ENCODE peak calls at places on chromosomes 11 and 22, in six cellular contexts. E, B, Y, G, V and S are unnamed samples.

GRCh38 chr11:119845756-119846155 is 116.8 kb upstream of the NECTIN1 start:
- DNase-seq in E (no peak), B (no peak), Y (no peak), G (no peak), V (no peak), S (peak; percentile 38)

GRCh38 chr22:23117890-23118646 is 23.7 kb downstream of the RSPH14 start:
- DNase-seq in E (no peak), B (no peak), Y (no peak), G (no peak), V (no peak), S (no peak)

GRCh38 chr11:9747816-9748215 is 83.9 kb downstream of the SWAP70 start:
- DNase-seq in E (no peak), B (no peak), Y (no peak), G (no peak), V (no peak), S (no peak)

GRCh38 chr22:23182289-23183106 is 2.2 kb downstream of the BCR start:
- DNase-seq in E (no peak), B (no peak), Y (peak; percentile 19), G (no peak), V (peak; percentile 37), S (peak; percentile 17)

GRCh38 chr11:28743101-28743550 is 634.9 kb downstream of the METTL15 start:
- DNase-seq in E (no peak), B (no peak), Y (peak; percentile 69), G (no peak), V (peak; percentile 27), S (no peak)

GRCh38 chr11:106420048-106420665 is 342.7 kb downstream of the AASDHPPT start:
- DNase-seq in E (no peak), B (no peak), Y (no peak), G (no peak), V (no peak), S (peak; percentile 88)

GRCh38 chr11:18394928-18395734 is 768 bp downstream of the LDHA start:
- DNase-seq in E (peak; percentile 34), B (peak; percentile 54), Y (peak; percentile 3), G (peak; percentile 17), V (peak; percentile 34), S (no peak)

GRCh38 chr11:3220101-3220500 is 1.5 kb upstream of the MRGPRG start:
- DNase-seq in E (peak; percentile 26), B (no peak), Y (no peak), G (no peak), V (no peak), S (no peak)

GRCh38 chr11:125228425-125228824 is 63.9 kb downstream of the PKNOX2 start:
- DNase-seq in E (no peak), B (no peak), Y (no peak), G (no peak), V (no peak), S (no peak)

GRCh38 chr11:11463397-11463796 is 110.3 kb upstream of the CSNK2A3 start:
- DNase-seq in E (no peak), B (no peak), Y (no peak), G (no peak), V (peak; percentile 73), S (no peak)

GRCh38 chr11:61820174-61820573 is 3.4 kb upstream of the FADS1 start:
- DNase-seq in E (no peak), B (no peak), Y (peak; percentile 65), G (no peak), V (peak; percentile 50), S (no peak)

GRCh38 chr11:120746836-120747609 is 235.5 kb downstream of the GRIK4 start:
- DNase-seq in E (no peak), B (no peak), Y (no peak), G (no peak), V (no peak), S (no peak)

GRCh38 chr11:77065878-77066228 is 918 bp upstream of the CAPN5 start:
- DNase-seq in E (peak; percentile 43), B (no peak), Y (peak; percentile 59), G (peak; percentile 17), V (peak; percentile 80), S (no peak)

GRCh38 chr22:39522567-39523300 is 2.4 kb downstream of the ATF4 start:
- DNase-seq in E (no peak), B (no peak), Y (peak; percentile 66), G (no peak), V (peak; percentile 57), S (peak; percentile 49)

GRCh38 chr11:933002-933820 is 7.5 kb downstream of the AP2A2 start:
- DNase-seq in E (no peak), B (no peak), Y (no peak), G (no peak), V (no peak), S (no peak)

GRCh38 chr11:65181569-65182257 is at the start of gene CAPN1:
- DNase-seq in E (peak; percentile 85), B (peak; percentile 89), Y (peak; percentile 89), G (peak; percentile 41), V (peak; percentile 89), S (peak; percentile 72)

GRCh38 chr11:23865341-23865975 is 631.4 kb upstream of the LUZP2 start:
- DNase-seq in E (no peak), B (no peak), Y (peak; percentile 23), G (no peak), V (no peak), S (peak; percentile 90)

GRCh38 chr11:61639816-61640443 is 40.3 kb upstream of the DAGLA start:
- DNase-seq in E (no peak), B (no peak), Y (peak; percentile 31), G (no peak), V (peak; percentile 63), S (no peak)

GRCh38 chr11:109619498-109619897 is 197.5 kb downstream of the C11orf87 start:
- DNase-seq in E (no peak), B (no peak), Y (no peak), G (no peak), V (no peak), S (peak; percentile 41)

GRCh38 chr11:270451-271208 is 7.6 kb upstream of the NLRP6 start:
- DNase-seq in E (peak; percentile 25), B (peak; percentile 43), Y (no peak), G (no peak), V (no peak), S (no peak)

GRCh38 chr11:14414470-14415461 is 55.8 kb upstream of the RRAS2 start:
- DNase-seq in E (no peak), B (no peak), Y (peak; percentile 55), G (no peak), V (peak; percentile 23), S (no peak)

GRCh38 chr11:67996622-67997459 is 7.1 kb downstream of the UNC93B1 start:
- DNase-seq in E (peak; percentile 97), B (peak; percentile 99), Y (no peak), G (peak; percentile 71), V (peak; percentile 57), S (peak; percentile 65)

GRCh38 chr22:19430890-19431541 is 517 bp downstream of the HIRA start:
- DNase-seq in E (peak; percentile 51), B (peak; percentile 67), Y (peak; percentile 19), G (peak; percentile 39), V (peak; percentile 59), S (peak; percentile 27)

GRCh38 chr11:72113170-72113808 is 794 bp upstream of the ANAPC15 start:
- DNase-seq in E (no peak), B (no peak), Y (peak; percentile 52), G (no peak), V (no peak), S (peak; percentile 84)

DNA sequence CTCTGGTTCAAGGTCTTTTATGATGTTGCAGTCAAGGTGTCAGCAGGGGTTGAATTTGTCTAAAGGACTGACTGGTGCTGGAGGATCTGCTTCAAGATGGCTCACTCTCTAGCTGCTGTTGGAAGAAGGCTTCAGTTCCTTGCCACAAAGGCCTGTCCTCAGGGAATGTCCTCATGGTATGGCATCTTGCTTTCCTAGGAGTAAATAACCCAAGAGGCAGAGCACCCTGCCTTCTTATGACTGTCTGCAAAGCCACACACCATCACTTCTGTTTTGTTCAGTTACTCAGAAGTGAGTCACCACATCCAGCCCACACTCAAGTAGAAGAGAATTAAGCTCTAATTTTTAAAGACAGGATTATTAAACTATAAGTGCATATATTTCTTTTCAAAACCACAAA is 45.2 kb downstream of the PLAAT5 start:
- DNase-seq in E (no peak), B (no peak), Y (peak; percentile 42), G (no peak), V (no peak), S (no peak)
- H2AK5ac ChIP-seq in E (no peak overlapping the region), B (no peak overlapping the region), Y (no peak overlapping the region), G (no peak overlapping the region), V (no peak overlapping the region), S (no peak overlapping the region)

DNA sequence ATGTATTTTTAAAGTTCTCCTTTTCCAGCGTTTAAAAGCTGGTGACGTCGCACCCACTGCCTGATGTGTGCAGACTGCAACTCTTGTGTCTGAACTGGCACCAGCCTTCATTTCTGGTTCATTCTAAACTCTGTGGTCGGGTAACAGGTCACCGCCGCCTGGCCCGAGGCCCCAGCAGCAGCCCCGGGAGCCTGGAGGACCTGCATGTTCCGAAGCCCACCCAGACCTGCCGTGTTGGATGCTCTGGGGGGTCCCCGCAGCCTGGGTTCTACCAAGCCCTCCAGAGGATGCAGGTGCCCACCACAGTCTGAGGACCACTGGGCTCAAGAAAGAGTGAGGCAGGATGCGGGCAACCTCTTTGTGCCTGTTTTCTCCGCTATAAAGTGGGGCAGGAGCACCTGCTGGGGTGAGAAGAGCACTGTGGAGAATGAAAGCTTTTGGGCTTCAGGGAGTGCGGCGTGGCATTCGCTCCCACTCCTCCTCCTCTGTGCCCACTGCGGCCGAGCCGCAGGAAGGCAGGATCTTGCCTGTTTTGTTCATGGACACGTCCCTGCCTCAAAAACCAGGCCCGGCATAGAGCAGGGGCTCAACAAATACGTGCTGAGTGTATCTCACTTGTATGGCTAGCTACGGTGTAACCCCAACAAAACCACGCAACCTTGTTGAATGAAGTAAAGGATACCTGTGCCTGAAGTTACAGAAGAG is 40.1 kb downstream of the CERK start:
- DNase-seq in E (no peak), B (no peak), Y (no peak), G (no peak), V (no peak), S (no peak)
- H3K14ac ChIP-seq in E (no peak overlapping the region), B (no peak overlapping the region), Y (no peak overlapping the region), G (no peak overlapping the region), V (no peak overlapping the region), S (no peak overlapping the region)

DNA sequence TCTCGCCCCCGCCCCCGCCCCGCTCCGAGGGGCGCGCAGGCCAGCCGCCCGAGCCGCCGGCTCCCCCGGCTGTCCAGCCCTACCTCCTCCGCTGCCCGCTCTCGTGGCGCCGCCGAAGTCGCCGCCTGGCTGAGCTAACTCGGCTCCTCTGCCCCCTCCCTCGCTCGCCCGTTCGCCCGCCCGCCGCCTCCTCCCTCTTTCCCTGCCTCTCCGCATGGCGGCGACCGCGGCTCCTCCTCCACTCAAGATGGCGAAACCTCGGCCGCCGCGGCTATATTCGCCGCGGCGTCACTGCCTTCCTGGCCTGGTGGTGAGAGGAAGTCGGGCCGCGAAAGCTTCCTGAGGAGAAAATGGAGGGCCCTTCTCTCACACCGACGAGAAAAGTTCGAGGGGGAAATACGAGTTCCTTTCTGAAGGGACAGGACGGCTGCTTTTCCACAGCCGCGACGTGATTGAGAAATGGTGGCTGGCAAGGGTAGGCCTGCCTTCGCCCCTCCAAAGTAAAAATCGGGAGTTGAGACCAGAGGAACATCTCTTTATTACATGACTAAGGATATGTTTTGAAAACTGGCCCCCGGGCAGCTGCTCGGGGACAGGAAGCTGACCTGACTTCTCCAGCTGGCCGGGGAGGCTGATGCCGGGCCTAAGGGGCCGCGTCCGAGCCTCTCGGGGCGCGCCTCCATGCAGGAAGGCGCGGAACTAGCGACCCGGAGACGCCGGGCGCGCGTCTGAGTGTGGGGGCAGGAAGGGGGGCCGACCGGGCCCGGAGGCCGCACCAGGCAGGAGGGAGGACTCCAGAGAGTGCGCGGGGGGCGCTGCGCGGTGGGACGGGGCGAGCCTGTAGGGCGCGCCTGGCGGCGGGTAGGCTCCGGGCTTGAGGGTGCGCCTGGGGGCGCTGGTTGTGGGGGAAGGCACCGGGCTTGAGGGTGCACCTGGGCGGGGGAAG is at the start of gene DDX6:
- DNase-seq in E (peak; percentile 84), B (peak; percentile 90), Y (peak; percentile 86), G (peak; percentile 79), V (peak; percentile 92), S (peak; percentile 85)
- H3K23ac ChIP-seq in E (no peak within 1 kb of the TSS), B (no peak within 1 kb of the TSS), Y (peak within 1 kb of the TSS; percentile 99), G (peak within 1 kb of the TSS; percentile 97), V (peak within 1 kb of the TSS; percentile 93), S (peak within 1 kb of the TSS; percentile 82)

GRCh38 chr11:128610765-128611617 is 23.6 kb upstream of the ETS1 start:
- DNase-seq in E (no peak), B (no peak), Y (no peak), G (no peak), V (no peak), S (no peak)
- H2AK5ac ChIP-seq in E (no peak overlapping the region), B (no peak overlapping the region), Y (no peak overlapping the region), G (no peak overlapping the region), V (no peak overlapping the region), S (no peak overlapping the region)